ENCODE peak calls at places on chromosomes 13 and 19, in nine cellular contexts. H is NB4, C is fibroblast of lung, W is HFFc6, E is upper lobe of left lung, P is left ventricle myocardium inferior, U is fibroblast of villous mesenchyme, S is cardiac fibroblast, Q is fibroblast of the aortic adventitia. F is an unnamed sample.

GRCh38 chr13:41621716-41622508 is 164.6 kb downstream of the RGCC start:
- DNase-seq in H (no peak), C (peak), W (peak), E (no peak), P (no peak), U (peak), S (peak), Q (peak), F (no peak)

GRCh38 chr13:24267801-24268200 is 41.6 kb upstream of the C1QTNF9 start:
- DNase-seq in H (no peak), C (no peak), W (no peak), E (no peak), P (no peak), U (no peak), S (no peak), Q (no peak), F (no peak)

GRCh38 chr13:26323764-26324163 is 69.8 kb downstream of the CDK8 start:
- DNase-seq in H (no peak), C (no peak), W (no peak), E (no peak), P (no peak), U (no peak), S (no peak), Q (no peak), F (no peak)

GRCh38 chr13:44188257-44188656 is 185.4 kb upstream of the SERP2 start:
- DNase-seq in H (no peak), C (peak), W (peak), E (no peak), P (no peak), U (peak), S (no peak), Q (peak), F (no peak)

GRCh38 chr19:47272448-47273312 is 2.0 kb upstream of the INAFM1 start:
- DNase-seq in H (peak), C (peak), W (no peak), E (no peak), P (peak), U (peak), S (no peak), Q (peak), F (no peak)

GRCh38 chr13:84430015-84430414 is 547.7 kb upstream of the SLITRK1 start:
- DNase-seq in H (no peak), C (peak), W (peak), E (no peak), P (no peak), U (no peak), S (peak), Q (peak), F (no peak)

GRCh38 chr13:37023871-37024270 is 23.3 kb downstream of the EXOSC8 start:
- DNase-seq in H (no peak), C (peak), W (peak), E (no peak), P (no peak), U (peak), S (no peak), Q (peak), F (no peak)

GRCh38 chr19:3099347-3100145 is 5.4 kb downstream of the GNA11 start:
- DNase-seq in H (no peak), C (no peak), W (no peak), E (peak), P (no peak), U (no peak), S (no peak), Q (no peak), F (no peak)

GRCh38 chr13:24074687-24075086 is 85.8 kb upstream of the SPATA13 start:
- DNase-seq in H (peak), C (no peak), W (no peak), E (no peak), P (no peak), U (no peak), S (no peak), Q (peak), F (no peak)

GRCh38 chr19:53942001-53942786 is 20.5 kb upstream of the CACNG8 start:
- DNase-seq in H (no peak), C (no peak), W (no peak), E (peak), P (no peak), U (peak), S (no peak), Q (no peak), F (peak)

GRCh38 chr13:52461265-52461664 is 6.0 kb downstream of the CKAP2 start:
- DNase-seq in H (no peak), C (no peak), W (no peak), E (no peak), P (no peak), U (no peak), S (no peak), Q (no peak), F (no peak)

GRCh38 chr19:29365836-29366417 is 153.0 kb upstream of the UQCRFS1 start:
- DNase-seq in H (no peak), C (no peak), W (no peak), E (no peak), P (no peak), U (no peak), S (no peak), Q (no peak), F (no peak)

GRCh38 chr13:109251958-109252357 is 534.4 kb downstream of the IRS2 start:
- DNase-seq in H (no peak), C (peak), W (no peak), E (no peak), P (no peak), U (no peak), S (no peak), Q (peak), F (no peak)

GRCh38 chr19:19224852-19225494 is 13.2 kb downstream of the NCAN start:
- DNase-seq in H (peak), C (no peak), W (peak), E (peak), P (peak), U (peak), S (peak), Q (peak), F (peak)

GRCh38 chr13:26246154-26246553 is 7.8 kb upstream of the CDK8 start:
- DNase-seq in H (no peak), C (no peak), W (no peak), E (no peak), P (no peak), U (peak), S (no peak), Q (no peak), F (no peak)

GRCh38 chr13:94454906-94455305 is 24.6 kb downstream of the DCT start:
- DNase-seq in H (no peak), C (peak), W (no peak), E (no peak), P (no peak), U (no peak), S (no peak), Q (no peak), F (no peak)

GRCh38 chr13:44565881-44566280 is 10.2 kb downstream of the TSC22D1 start:
- DNase-seq in H (no peak), C (peak), W (peak), E (no peak), P (no peak), U (no peak), S (no peak), Q (peak), F (no peak)

GRCh38 chr13:113182046-113182445 is 23.6 kb downstream of the PROZ start:
- DNase-seq in H (no peak), C (peak), W (no peak), E (no peak), P (no peak), U (no peak), S (peak), Q (no peak), F (no peak)

GRCh38 chr13:114112231-114112825 is 20.1 kb downstream of the RASA3 start:
- DNase-seq in H (no peak), C (no peak), W (no peak), E (no peak), P (no peak), U (no peak), S (no peak), Q (no peak), F (no peak)

GRCh38 chr13:99415014-99415650 is 86.1 kb upstream of the TM9SF2 start:
- DNase-seq in H (no peak), C (no peak), W (no peak), E (no peak), P (no peak), U (no peak), S (no peak), Q (no peak), F (no peak)

GRCh38 chr13:102659168-102659713 is 35.6 kb downstream of the METTL21C start:
- DNase-seq in H (no peak), C (no peak), W (no peak), E (no peak), P (no peak), U (no peak), S (no peak), Q (no peak), F (no peak)

GRCh38 chr13:102658678-102659077 is 36.2 kb downstream of the METTL21C start:
- DNase-seq in H (no peak), C (no peak), W (no peak), E (no peak), P (no peak), U (no peak), S (no peak), Q (no peak), F (no peak)

GRCh38 chr13:102654786-102655185 is 40.1 kb downstream of the METTL21C start:
- DNase-seq in H (no peak), C (no peak), W (no peak), E (no peak), P (no peak), U (no peak), S (no peak), Q (no peak), F (no peak)

GRCh38 chr13:102651892-102652291 is 43.0 kb downstream of the METTL21C start:
- DNase-seq in H (no peak), C (no peak), W (peak), E (no peak), P (no peak), U (peak), S (peak), Q (peak), F (no peak)

GRCh38 chr13:102657630-102658029 is 37.2 kb downstream of the METTL21C start:
- DNase-seq in H (no peak), C (no peak), W (no peak), E (no peak), P (no peak), U (no peak), S (no peak), Q (no peak), F (no peak)
- TF ChIP-seq CTCF in H (no peak), C (peak), W (peak), E (no peak), P (peak), U (peak), S (peak), Q (peak), F (peak)

GRCh38 chr19:40811478-40812341 is 12.7 kb downstream of the EGLN2 start:
- DNase-seq in H (no peak), C (no peak), W (no peak), E (peak), P (no peak), U (no peak), S (no peak), Q (no peak), F (no peak)
- TF ChIP-seq CTCF in H (no peak), C (no peak), W (peak), E (no peak), P (no peak), U (no peak), S (no peak), Q (no peak), F (no peak)

GRCh38 chr19:1665565-1666047 is 13.2 kb upstream of the TCF3 start:
- DNase-seq in H (no peak), C (no peak), W (no peak), E (no peak), P (no peak), U (no peak), S (no peak), Q (no peak), F (no peak)
- TF ChIP-seq CTCF in H (no peak), C (no peak), W (no peak), E (no peak), P (no peak), U (no peak), S (no peak), Q (no peak), F (no peak)

DNA sequence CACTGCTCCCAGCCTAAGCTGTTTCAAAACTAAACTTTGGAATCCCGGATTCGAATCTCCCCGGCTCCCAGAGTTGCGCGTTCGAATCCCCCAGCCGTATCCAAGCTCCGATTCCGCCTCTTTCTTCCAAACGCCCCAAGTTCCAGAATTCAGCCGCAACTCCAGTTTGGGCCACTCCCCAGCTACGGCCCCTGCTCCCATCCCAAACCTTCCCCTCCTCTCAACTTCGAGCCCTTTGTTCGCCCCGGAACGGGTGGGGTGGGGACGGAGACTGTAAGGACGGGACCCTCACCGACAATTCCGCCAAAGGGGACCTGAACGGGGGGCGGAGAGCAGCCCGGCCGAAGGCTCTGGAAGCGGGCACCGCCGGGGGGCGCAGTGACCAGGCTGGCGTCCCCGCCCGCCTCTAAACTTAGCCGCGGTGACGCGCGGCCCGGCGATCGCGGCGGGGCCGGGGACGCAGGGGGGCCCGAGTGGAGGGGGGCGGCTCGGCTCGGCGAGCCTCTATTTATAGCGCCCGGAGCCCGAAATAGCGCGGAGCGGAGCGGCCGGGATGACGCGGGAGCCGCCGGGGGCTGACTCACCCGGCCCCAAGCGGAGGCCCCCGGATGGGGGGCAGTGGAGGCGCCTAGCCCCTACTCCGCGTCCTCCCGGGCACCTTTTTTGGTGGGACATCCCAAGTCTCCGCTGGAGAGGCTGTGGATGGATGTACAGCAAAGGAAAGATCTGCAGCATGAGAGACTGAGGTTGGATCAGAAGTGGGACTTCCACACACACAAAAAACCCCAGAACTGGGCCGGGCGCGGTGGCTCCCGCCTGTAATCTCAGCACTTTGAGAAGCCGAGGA is 4.9 kb upstream of the ERCC1 start:
- DNase-seq in H (peak), C (peak), W (no peak), E (peak), P (peak), U (peak), S (peak), Q (no peak), F (peak)
- TF ChIP-seq CTCF in H (peak), C (peak), W (peak), E (peak), P (peak), U (peak), S (no peak), Q (peak), F (peak)

GRCh38 chr13:86554066-86554465 is 754.8 kb upstream of the SLITRK6 start:
- DNase-seq in H (peak), C (no peak), W (no peak), E (no peak), P (no peak), U (no peak), S (no peak), Q (no peak), F (no peak)
- TF ChIP-seq CTCF in H (no peak), C (no peak), W (no peak), E (no peak), P (no peak), U (no peak), S (no peak), Q (no peak), F (no peak)

GRCh38 chr19:38046254-38047047 is 139.4 kb downstream of the SIPA1L3 start:
- DNase-seq in H (no peak), C (no peak), W (no peak), E (no peak), P (no peak), U (no peak), S (no peak), Q (no peak), F (no peak)

GRCh38 chr19:38042132-38042531 is 135.1 kb downstream of the SIPA1L3 start:
- DNase-seq in H (no peak), C (no peak), W (no peak), E (no peak), P (no peak), U (no peak), S (no peak), Q (no peak), F (no peak)

GRCh38 chr19:38043649-38044144 is 136.7 kb downstream of the SIPA1L3 start:
- DNase-seq in H (no peak), C (no peak), W (no peak), E (no peak), P (no peak), U (no peak), S (no peak), Q (no peak), F (no peak)

GRCh38 chr19:38045554-38046253 is 138.7 kb downstream of the SIPA1L3 start:
- DNase-seq in H (no peak), C (no peak), W (no peak), E (no peak), P (no peak), U (no peak), S (no peak), Q (no peak), F (no peak)

GRCh38 chr19:38044267-38045111 is 137.5 kb downstream of the SIPA1L3 start:
- DNase-seq in H (no peak), C (peak), W (peak), E (no peak), P (no peak), U (no peak), S (peak), Q (peak), F (no peak)
- TF ChIP-seq CTCF in H (no peak), C (peak), W (peak), E (no peak), P (no peak), U (no peak), S (peak), Q (peak), F (no peak)

GRCh38 chr19:4662812-4663211 is 7.3 kb downstream of the MYDGF start:
- DNase-seq in H (no peak), C (no peak), W (no peak), E (no peak), P (no peak), U (no peak), S (no peak), Q (no peak), F (no peak)

GRCh38 chr19:4662020-4662695 is 8.0 kb downstream of the MYDGF start:
- DNase-seq in H (no peak), C (no peak), W (no peak), E (peak), P (no peak), U (no peak), S (no peak), Q (no peak), F (no peak)

GRCh38 chr19:4657835-4658234 is 12.3 kb downstream of the MYDGF start:
- DNase-seq in H (no peak), C (no peak), W (no peak), E (no peak), P (no peak), U (no peak), S (no peak), Q (no peak), F (no peak)

GRCh38 chr19:4660993-4661392 is 9.1 kb downstream of the MYDGF start:
- DNase-seq in H (no peak), C (no peak), W (no peak), E (no peak), P (no peak), U (no peak), S (no peak), Q (no peak), F (no peak)

DNA sequence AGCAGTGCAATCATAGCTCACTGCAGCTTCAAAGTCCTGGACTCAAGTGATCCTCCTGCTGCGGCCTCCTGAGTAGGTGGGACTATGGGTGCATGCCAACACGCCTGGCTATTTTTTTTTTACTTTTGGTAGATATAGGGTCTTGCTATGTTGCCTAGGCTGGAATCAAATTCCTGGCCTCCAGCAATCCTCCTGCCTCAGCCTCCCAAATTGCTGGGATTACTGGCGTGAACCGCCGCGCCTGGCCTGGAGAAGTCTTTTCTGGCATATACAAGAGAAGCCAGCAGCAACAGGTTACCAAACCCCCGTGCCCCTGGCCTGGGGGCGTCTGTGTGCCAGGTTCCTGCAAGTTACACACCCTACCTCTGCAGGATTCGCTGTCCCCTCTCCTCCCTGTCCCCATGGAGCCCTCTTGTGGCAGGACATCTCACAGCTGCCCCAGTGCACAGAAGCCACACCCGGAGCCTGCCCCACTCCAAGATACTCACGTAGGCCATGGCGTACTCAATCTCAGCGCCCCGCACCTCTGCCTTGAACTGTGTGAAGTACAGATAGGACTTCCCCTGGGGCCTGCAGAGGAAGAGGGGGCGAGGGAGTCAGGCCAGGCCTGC is 9.9 kb downstream of the MYDGF start:
- DNase-seq in H (peak), C (no peak), W (no peak), E (peak), P (no peak), U (no peak), S (peak), Q (no peak), F (no peak)
- TF ChIP-seq CTCF in H (peak), C (peak), W (peak), E (no peak), P (peak), U (peak), S (peak), Q (peak), F (peak)

GRCh38 chr19:10520652-10521318 is 3.5 kb upstream of the S1PR5 start:
- DNase-seq in H (no peak), C (no peak), W (no peak), E (peak), P (no peak), U (no peak), S (no peak), Q (no peak), F (no peak)
- TF ChIP-seq CTCF in H (no peak), C (no peak), W (no peak), E (no peak), P (no peak), U (no peak), S (no peak), Q (no peak), F (no peak)

GRCh38 chr19:11480927-11481776 is at the start of gene ELAVL3:
- DNase-seq in H (no peak), C (no peak), W (no peak), E (peak), P (no peak), U (no peak), S (no peak), Q (no peak), F (no peak)
- TF ChIP-seq CTCF in H (no peak), C (no peak), W (no peak), E (no peak), P (peak), U (no peak), S (no peak), Q (no peak), F (no peak)

GRCh38 chr19:55098716-55099556 is 18.5 kb downstream of the PPP1R12C start:
- DNase-seq in H (no peak), C (no peak), W (no peak), E (peak), P (no peak), U (no peak), S (no peak), Q (no peak), F (no peak)
- TF ChIP-seq CTCF in H (no peak), C (no peak), W (peak), E (no peak), P (peak), U (no peak), S (peak), Q (no peak), F (no peak)